ENCODE peak calls at places on chromosomes 13 and 19, in nine cellular contexts. O, V, M, N, K, D, Y, F and Q are unnamed samples. For H3K4me1, the result is how much of the 10 kb centered on the place peaks cover.

GRCh38 chr19:38527466-38528136 is 90.2 kb downstream of the MAP4K1 start:
- DNase-seq in D (no peak), F (no peak), Y (peak), N (no peak), K (no peak), V (no peak), M (no peak), O (peak), Q (no peak)

GRCh38 chr13:112467236-112467635 is 91.1 kb downstream of the SPACA7 start:
- DNase-seq in D (no peak), N (no peak), F (no peak), M (no peak), V (no peak), K (no peak), Y (no peak), O (no peak), Q (no peak)

GRCh38 chr13:50126378-50127016 is 111.3 kb downstream of the KCNRG start:
- DNase-seq in Y (peak), K (peak), M (peak), F (no peak), D (peak), V (peak), O (no peak), N (peak), Q (peak)

GRCh38 chr19:58170860-58171259 is 12.0 kb upstream of the ZNF274 start:
- DNase-seq in K (no peak), V (peak), O (no peak), D (peak), N (peak), M (peak), F (no peak), Y (no peak), Q (no peak)

GRCh38 chr19:34269968-34270621 is 15.7 kb downstream of the GARRE1 start:
- DNase-seq in D (peak), V (peak), K (no peak), Y (peak), F (no peak), N (peak), O (peak), M (peak), Q (peak)

GRCh38 chr13:27810461-27810860 is 18.2 kb downstream of the GSX1 start:
- DNase-seq in F (no peak), N (peak), K (no peak), O (no peak), V (no peak), M (no peak), Y (no peak), D (no peak), Q (no peak)

GRCh38 chr19:47176627-47177090 is 46.0 kb downstream of the SAE1 start:
- DNase-seq in K (no peak), O (no peak), F (no peak), Y (no peak), M (peak), N (no peak), V (peak), D (peak), Q (peak)

GRCh38 chr19:51016798-51017683 is 2.5 kb downstream of the KLK10 start:
- DNase-seq in N (peak), F (peak), Y (peak), V (peak), M (no peak), O (peak), D (peak), K (peak), Q (peak)

GRCh38 chr19:35140898-35141626 is 2.0 kb upstream of the FXYD7 start:
- DNase-seq in F (peak), Y (peak), K (peak), D (peak), N (peak), M (peak), V (peak), O (peak), Q (peak)

GRCh38 chr19:46946611-46947238 is 72.9 kb upstream of the NPAS1 start:
- DNase-seq in K (no peak), O (no peak), D (no peak), Y (no peak), M (no peak), N (no peak), F (no peak), V (no peak), Q (no peak)

GRCh38 chr19:42175952-42176648 is 41.4 kb downstream of the DEDD2 start:
- DNase-seq in F (peak), K (no peak), O (peak), Y (no peak), D (peak), M (peak), V (peak), N (peak), Q (peak)

GRCh38 chr19:12834976-12835757 is 788 bp upstream of the RTBDN start:
- DNase-seq in K (no peak), F (peak), O (peak), Y (no peak), V (no peak), M (no peak), N (peak), D (peak), Q (peak)
- H3K9ac ChIP-seq in K (no peak), F (no peak), O (no peak), Y (no peak), V (no peak), M (no peak), N (no peak), D (no peak), Q (no peak)

DNA sequence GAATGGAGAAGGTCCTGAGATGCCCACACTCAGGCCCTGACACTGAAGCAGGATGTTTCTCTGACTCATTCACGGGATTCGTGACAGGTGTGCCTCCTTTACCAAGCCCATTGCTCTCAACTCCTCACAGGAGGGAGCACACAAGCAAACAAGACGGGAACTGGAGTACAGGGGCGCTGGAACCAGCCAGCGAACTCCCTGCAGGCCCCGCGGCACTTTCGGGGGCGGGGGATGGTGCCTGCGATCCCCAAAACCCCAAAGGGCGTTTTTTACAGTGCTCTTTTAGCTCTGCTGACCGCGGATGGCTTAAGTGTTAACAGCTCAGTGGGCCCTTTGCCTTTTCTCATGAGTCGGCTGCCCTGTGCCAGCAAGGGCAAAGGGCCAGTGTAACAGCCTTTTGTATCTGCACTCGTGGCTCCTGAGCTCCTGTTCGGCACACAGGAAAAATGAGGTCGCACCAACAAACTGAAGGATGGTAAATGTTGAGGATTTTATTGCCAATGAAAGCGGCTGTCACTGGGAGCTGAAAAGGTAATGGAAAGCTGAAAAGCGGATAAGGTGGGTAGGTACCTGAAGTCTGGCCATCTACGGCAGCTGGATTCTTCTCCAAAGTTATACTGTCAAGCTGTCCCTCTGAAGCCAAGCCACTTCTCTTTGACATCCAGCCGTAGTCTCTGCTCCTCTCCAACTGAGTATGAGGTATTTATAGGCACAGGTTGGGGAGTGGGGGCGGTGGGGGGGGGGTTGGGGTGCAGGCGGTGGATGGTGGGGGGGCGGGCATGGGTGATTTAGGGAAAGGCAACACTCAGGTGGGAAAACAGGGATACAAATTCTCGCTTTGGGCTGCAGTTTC is 65.0 kb upstream of the TRPC4 start:
- DNase-seq in V (no peak), K (no peak), D (no peak), M (no peak), Y (no peak), O (no peak), F (no peak), N (no peak), Q (no peak)
- H3K4me3 ChIP-seq in V (no peak), K (no peak), D (no peak), M (no peak), Y (no peak), O (no peak), F (no peak), N (no peak), Q (no peak)

DNA sequence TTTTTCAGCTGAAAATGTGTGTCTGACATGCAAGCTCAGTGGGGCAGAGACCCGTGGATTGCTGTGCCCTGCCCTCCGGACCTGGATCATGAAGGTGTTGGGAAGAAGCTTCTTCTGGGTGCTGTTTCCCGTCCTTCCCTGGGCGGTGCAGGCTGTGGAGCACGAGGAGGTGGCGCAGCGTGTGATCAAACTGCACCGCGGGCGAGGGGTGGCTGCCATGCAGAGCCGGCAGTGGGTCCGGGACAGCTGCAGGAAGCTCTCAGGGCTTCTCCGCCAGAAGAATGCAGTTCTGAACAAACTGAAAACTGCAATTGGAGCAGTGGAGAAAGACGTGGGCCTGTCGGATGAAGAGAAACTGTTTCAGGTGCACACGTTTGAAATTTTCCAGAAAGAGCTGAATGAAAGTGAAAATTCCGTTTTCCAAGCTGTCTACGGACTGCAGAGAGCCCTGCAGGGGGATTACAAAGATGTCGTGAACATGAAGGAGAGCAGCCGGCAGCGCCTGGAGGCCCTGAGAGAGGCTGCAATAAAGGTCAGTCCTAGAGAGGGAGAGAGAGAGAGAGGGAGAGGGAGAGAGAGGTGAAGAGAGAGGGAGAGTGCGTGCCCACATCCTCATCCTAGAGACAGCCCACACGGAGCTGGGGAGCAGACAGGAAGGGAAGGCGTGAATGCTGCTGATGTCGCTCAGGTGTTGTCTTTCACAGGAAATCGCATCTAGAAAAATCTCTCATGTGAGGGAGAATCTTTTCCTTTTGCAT is 5.2 kb upstream of the DCUN1D2 start:
- DNase-seq in N (no peak), Y (no peak), M (peak), V (peak), D (no peak), F (no peak), O (peak), K (no peak), Q (no peak)
- H3K4me1 ChIP-seq in N (under half), Y (under half), M (under half), V (under half), D (under half), F (under half), O (under half), K (under half), Q (under half)

GRCh38 chr13:99757756-99758464 is 213.7 kb downstream of the ZIC5 start:
- DNase-seq in M (no peak), F (no peak), V (no peak), N (no peak), O (no peak), Y (no peak), D (no peak), K (no peak), Q (no peak)
- H3K9ac ChIP-seq in M (no peak), F (no peak), V (no peak), N (no peak), O (no peak), Y (no peak), D (no peak), K (no peak), Q (no peak)